ENCODE peak calls at places on chromosomes 7 and 10, in five cellular contexts. One of them, this sample, is unnamed.

GRCh38 chr10:50625663-50626062 is 1.9 kb upstream of the SGMS1 start:
- DNase-seq in neural crest cell: no peak
- DNase-seq in activated CD4-positive, alpha-beta T cell treated with anti-CD3 and anti-CD28 coated beads for 48 hours: no peak
- DNase-seq in cardiac fibroblast: no peak
- DNase-seq in heart right ventricle: no peak
- DNase-seq in this sample: no peak

GRCh38 chr10:131902211-131902610 is 1.4 kb downstream of the PPP2R2D start:
- DNase-seq in heart right ventricle: no peak
- DNase-seq in cardiac fibroblast: no peak
- DNase-seq in neural crest cell: no peak
- DNase-seq in activated CD4-positive, alpha-beta T cell treated with anti-CD3 and anti-CD28 coated beads for 48 hours: no peak
- DNase-seq in this sample: no peak

GRCh38 chr7:114214454-114214853 is 200.2 kb upstream of the FOXP2 start:
- DNase-seq in neural crest cell: no peak
- DNase-seq in cardiac fibroblast: no peak
- DNase-seq in activated CD4-positive, alpha-beta T cell treated with anti-CD3 and anti-CD28 coated beads for 48 hours: no peak
- DNase-seq in heart right ventricle: no peak
- DNase-seq in this sample: no peak

GRCh38 chr10:15990523-15991129 is 130.3 kb upstream of the MINDY3 start:
- DNase-seq in neural crest cell: no peak
- DNase-seq in heart right ventricle: no peak
- DNase-seq in cardiac fibroblast: no peak
- DNase-seq in activated CD4-positive, alpha-beta T cell treated with anti-CD3 and anti-CD28 coated beads for 48 hours: no peak
- DNase-seq in this sample: no peak

GRCh38 chr10:30248728-30249127 is 100.3 kb downstream of the MTPAP start:
- DNase-seq in neural crest cell: no peak
- DNase-seq in activated CD4-positive, alpha-beta T cell treated with anti-CD3 and anti-CD28 coated beads for 48 hours: no peak
- DNase-seq in heart right ventricle: no peak
- DNase-seq in cardiac fibroblast: no peak
- DNase-seq in this sample: no peak

GRCh38 chr10:66783296-66783695 is 142.5 kb upstream of the LRRTM3 start:
- DNase-seq in neural crest cell: no peak
- DNase-seq in cardiac fibroblast: peak; percentile 50
- DNase-seq in heart right ventricle: no peak
- DNase-seq in activated CD4-positive, alpha-beta T cell treated with anti-CD3 and anti-CD28 coated beads for 48 hours: no peak
- DNase-seq in this sample: peak; percentile 2

GRCh38 chr7:194996-195829 is 2.8 kb downstream of the FAM20C start:
- DNase-seq in cardiac fibroblast: peak; percentile 38
- DNase-seq in activated CD4-positive, alpha-beta T cell treated with anti-CD3 and anti-CD28 coated beads for 48 hours: no peak
- DNase-seq in heart right ventricle: no peak
- DNase-seq in neural crest cell: no peak
- DNase-seq in this sample: no peak

GRCh38 chr10:16787361-16787791 is 29.8 kb downstream of the RSU1 start:
- DNase-seq in activated CD4-positive, alpha-beta T cell treated with anti-CD3 and anti-CD28 coated beads for 48 hours: peak; percentile 69
- DNase-seq in cardiac fibroblast: no peak
- DNase-seq in heart right ventricle: no peak
- DNase-seq in neural crest cell: no peak
- DNase-seq in this sample: no peak

GRCh38 chr7:135744938-135745701 is 3.5 kb downstream of the FAM180A start:
- DNase-seq in neural crest cell: no peak
- DNase-seq in activated CD4-positive, alpha-beta T cell treated with anti-CD3 and anti-CD28 coated beads for 48 hours: no peak
- DNase-seq in heart right ventricle: no peak
- DNase-seq in cardiac fibroblast: peak; percentile 93
- DNase-seq in this sample: peak; percentile 93

GRCh38 chr10:127427926-127428325 is 121.2 kb upstream of the NPS start:
- DNase-seq in heart right ventricle: no peak
- DNase-seq in neural crest cell: no peak
- DNase-seq in activated CD4-positive, alpha-beta T cell treated with anti-CD3 and anti-CD28 coated beads for 48 hours: no peak
- DNase-seq in cardiac fibroblast: no peak
- DNase-seq in this sample: no peak

GRCh38 chr10:20552382-20552781 is 344.7 kb downstream of the NEBL start:
- DNase-seq in neural crest cell: no peak
- DNase-seq in activated CD4-positive, alpha-beta T cell treated with anti-CD3 and anti-CD28 coated beads for 48 hours: no peak
- DNase-seq in heart right ventricle: no peak
- DNase-seq in cardiac fibroblast: no peak
- DNase-seq in this sample: no peak

GRCh38 chr7:102111063-102111757 is 175.5 kb upstream of the SH2B2 start:
- DNase-seq in heart right ventricle: no peak
- DNase-seq in neural crest cell: no peak
- DNase-seq in activated CD4-positive, alpha-beta T cell treated with anti-CD3 and anti-CD28 coated beads for 48 hours: no peak
- DNase-seq in cardiac fibroblast: no peak
- DNase-seq in this sample: no peak

GRCh38 chr7:40673285-40673684 is 538.5 kb downstream of the SUGCT start:
- DNase-seq in neural crest cell: no peak
- DNase-seq in activated CD4-positive, alpha-beta T cell treated with anti-CD3 and anti-CD28 coated beads for 48 hours: no peak
- DNase-seq in heart right ventricle: no peak
- DNase-seq in cardiac fibroblast: peak; percentile 85
- DNase-seq in this sample: peak; percentile 57

GRCh38 chr10:63896992-63897391 is 375.8 kb downstream of the REEP3 start:
- DNase-seq in neural crest cell: no peak
- DNase-seq in activated CD4-positive, alpha-beta T cell treated with anti-CD3 and anti-CD28 coated beads for 48 hours: no peak
- DNase-seq in cardiac fibroblast: no peak
- DNase-seq in heart right ventricle: no peak
- DNase-seq in this sample: peak; percentile 41

GRCh38 chr7:39299695-39300094 is 266.5 kb upstream of the YAE1 start:
- DNase-seq in heart right ventricle: no peak
- DNase-seq in activated CD4-positive, alpha-beta T cell treated with anti-CD3 and anti-CD28 coated beads for 48 hours: no peak
- DNase-seq in neural crest cell: no peak
- DNase-seq in cardiac fibroblast: no peak
- DNase-seq in this sample: no peak

GRCh38 chr10:126749030-126749655 is 78.7 kb upstream of the C10orf90 start:
- DNase-seq in cardiac fibroblast: peak; percentile 90
- DNase-seq in neural crest cell: peak; percentile 92
- DNase-seq in activated CD4-positive, alpha-beta T cell treated with anti-CD3 and anti-CD28 coated beads for 48 hours: peak; percentile 77
- DNase-seq in heart right ventricle: peak; percentile 56
- DNase-seq in this sample: peak; percentile 87

GRCh38 chr7:2573747-2574146 is 15.0 kb downstream of the IQCE start:
- DNase-seq in activated CD4-positive, alpha-beta T cell treated with anti-CD3 and anti-CD28 coated beads for 48 hours: no peak
- DNase-seq in cardiac fibroblast: no peak
- DNase-seq in heart right ventricle: no peak
- DNase-seq in neural crest cell: no peak
- DNase-seq in this sample: no peak

GRCh38 chr7:114589436-114589835 is 174.8 kb downstream of the FOXP2 start:
- DNase-seq in activated CD4-positive, alpha-beta T cell treated with anti-CD3 and anti-CD28 coated beads for 48 hours: no peak
- DNase-seq in heart right ventricle: no peak
- DNase-seq in neural crest cell: no peak
- DNase-seq in cardiac fibroblast: no peak
- DNase-seq in this sample: peak; percentile 5

GRCh38 chr7:1741751-1742554 is 71.9 kb downstream of the ELFN1 start:
- DNase-seq in neural crest cell: no peak
- DNase-seq in activated CD4-positive, alpha-beta T cell treated with anti-CD3 and anti-CD28 coated beads for 48 hours: no peak
- DNase-seq in cardiac fibroblast: no peak
- DNase-seq in heart right ventricle: peak; percentile 29
- DNase-seq in this sample: no peak

GRCh38 chr7:151813997-151814396 is 62.9 kb downstream of the PRKAG2 start:
- DNase-seq in neural crest cell: no peak
- DNase-seq in cardiac fibroblast: no peak
- DNase-seq in activated CD4-positive, alpha-beta T cell treated with anti-CD3 and anti-CD28 coated beads for 48 hours: peak; percentile 14
- DNase-seq in heart right ventricle: no peak
- DNase-seq in this sample: peak; percentile 15

GRCh38 chr7:32616625-32617024 is 121.3 kb downstream of the AVL9 start:
- DNase-seq in neural crest cell: no peak
- DNase-seq in heart right ventricle: peak; percentile 19
- DNase-seq in activated CD4-positive, alpha-beta T cell treated with anti-CD3 and anti-CD28 coated beads for 48 hours: no peak
- DNase-seq in cardiac fibroblast: peak; percentile 78
- DNase-seq in this sample: peak; percentile 94

GRCh38 chr7:84677386-84677785 is 482.8 kb upstream of the SEMA3A start:
- DNase-seq in heart right ventricle: no peak
- DNase-seq in neural crest cell: no peak
- DNase-seq in activated CD4-positive, alpha-beta T cell treated with anti-CD3 and anti-CD28 coated beads for 48 hours: no peak
- DNase-seq in cardiac fibroblast: peak; percentile 88
- DNase-seq in this sample: peak; percentile 83

GRCh38 chr7:66517212-66517909 is 111.3 kb upstream of the KCTD7 start:
- DNase-seq in neural crest cell: no peak
- DNase-seq in heart right ventricle: no peak
- DNase-seq in cardiac fibroblast: peak; percentile 37
- DNase-seq in activated CD4-positive, alpha-beta T cell treated with anti-CD3 and anti-CD28 coated beads for 48 hours: no peak
- DNase-seq in this sample: peak; percentile 17

GRCh38 chr7:106285801-106286492 is 1.2 kb upstream of the NAMPT start:
- DNase-seq in heart right ventricle: peak; percentile 50
- DNase-seq in activated CD4-positive, alpha-beta T cell treated with anti-CD3 and anti-CD28 coated beads for 48 hours: peak; percentile 64
- DNase-seq in neural crest cell: no peak
- DNase-seq in cardiac fibroblast: peak; percentile 61
- DNase-seq in this sample: no peak

GRCh38 chr7:55148571-55148970 is 129.8 kb downstream of the EGFR start:
- DNase-seq in neural crest cell: no peak
- DNase-seq in heart right ventricle: no peak
- DNase-seq in cardiac fibroblast: no peak
- DNase-seq in activated CD4-positive, alpha-beta T cell treated with anti-CD3 and anti-CD28 coated beads for 48 hours: no peak
- DNase-seq in this sample: no peak

GRCh38 chr7:40918701-40919271 is 784.0 kb downstream of the SUGCT start:
- DNase-seq in activated CD4-positive, alpha-beta T cell treated with anti-CD3 and anti-CD28 coated beads for 48 hours: no peak
- DNase-seq in heart right ventricle: peak; percentile 7
- DNase-seq in cardiac fibroblast: peak; percentile 82
- DNase-seq in neural crest cell: no peak
- DNase-seq in this sample: peak; percentile 89

GRCh38 chr10:79383974-79384606 is 36.8 kb downstream of the PPIF start:
- DNase-seq in heart right ventricle: no peak
- DNase-seq in cardiac fibroblast: no peak
- DNase-seq in activated CD4-positive, alpha-beta T cell treated with anti-CD3 and anti-CD28 coated beads for 48 hours: no peak
- DNase-seq in neural crest cell: peak; percentile 1
- DNase-seq in this sample: no peak

GRCh38 chr10:22637491-22637890 is 76.9 kb downstream of the PIP4K2A start:
- DNase-seq in cardiac fibroblast: no peak
- DNase-seq in heart right ventricle: no peak
- DNase-seq in neural crest cell: no peak
- DNase-seq in activated CD4-positive, alpha-beta T cell treated with anti-CD3 and anti-CD28 coated beads for 48 hours: no peak
- DNase-seq in this sample: no peak

GRCh38 chr10:83680470-83680891 is 458.8 kb upstream of the GHITM start:
- DNase-seq in heart right ventricle: no peak
- DNase-seq in activated CD4-positive, alpha-beta T cell treated with anti-CD3 and anti-CD28 coated beads for 48 hours: peak; percentile 26
- DNase-seq in cardiac fibroblast: no peak
- DNase-seq in neural crest cell: no peak
- DNase-seq in this sample: no peak

GRCh38 chr10:490256-490655 is 199.2 kb downstream of the DIP2C start:
- DNase-seq in activated CD4-positive, alpha-beta T cell treated with anti-CD3 and anti-CD28 coated beads for 48 hours: no peak
- DNase-seq in heart right ventricle: peak; percentile 60
- DNase-seq in neural crest cell: no peak
- DNase-seq in cardiac fibroblast: peak; percentile 77
- DNase-seq in this sample: no peak

GRCh38 chr10:3764626-3765375 is 20.2 kb downstream of the KLF6 start:
- DNase-seq in heart right ventricle: no peak
- DNase-seq in activated CD4-positive, alpha-beta T cell treated with anti-CD3 and anti-CD28 coated beads for 48 hours: peak; percentile 43
- DNase-seq in neural crest cell: no peak
- DNase-seq in cardiac fibroblast: no peak
- DNase-seq in this sample: peak; percentile 38

GRCh38 chr7:20799566-20800377 is 13.1 kb upstream of the SP8 start:
- DNase-seq in heart right ventricle: no peak
- DNase-seq in activated CD4-positive, alpha-beta T cell treated with anti-CD3 and anti-CD28 coated beads for 48 hours: no peak
- DNase-seq in cardiac fibroblast: no peak
- DNase-seq in neural crest cell: no peak
- DNase-seq in this sample: no peak

GRCh38 chr7:26813426-26813825 is 51.0 kb downstream of the SKAP2 start:
- DNase-seq in activated CD4-positive, alpha-beta T cell treated with anti-CD3 and anti-CD28 coated beads for 48 hours: no peak
- DNase-seq in heart right ventricle: no peak
- DNase-seq in neural crest cell: no peak
- DNase-seq in cardiac fibroblast: no peak
- DNase-seq in this sample: no peak

GRCh38 chr7:74037609-74038008 is 9.6 kb downstream of the ELN start:
- DNase-seq in neural crest cell: no peak
- DNase-seq in heart right ventricle: no peak
- DNase-seq in activated CD4-positive, alpha-beta T cell treated with anti-CD3 and anti-CD28 coated beads for 48 hours: no peak
- DNase-seq in cardiac fibroblast: no peak
- DNase-seq in this sample: no peak

GRCh38 chr7:16999541-17000266 is 117.9 kb upstream of the AGR3 start:
- DNase-seq in activated CD4-positive, alpha-beta T cell treated with anti-CD3 and anti-CD28 coated beads for 48 hours: no peak
- DNase-seq in heart right ventricle: no peak
- DNase-seq in neural crest cell: no peak
- DNase-seq in cardiac fibroblast: no peak
- DNase-seq in this sample: no peak

GRCh38 chr7:7783001-7783400 is 64.6 kb upstream of the RPA3 start:
- DNase-seq in neural crest cell: no peak
- DNase-seq in heart right ventricle: no peak
- DNase-seq in activated CD4-positive, alpha-beta T cell treated with anti-CD3 and anti-CD28 coated beads for 48 hours: no peak
- DNase-seq in cardiac fibroblast: no peak
- DNase-seq in this sample: no peak

GRCh38 chr10:4260483-4260882 is 475.5 kb upstream of the KLF6 start:
- DNase-seq in heart right ventricle: no peak
- DNase-seq in neural crest cell: no peak
- DNase-seq in cardiac fibroblast: peak; percentile 58
- DNase-seq in activated CD4-positive, alpha-beta T cell treated with anti-CD3 and anti-CD28 coated beads for 48 hours: no peak
- DNase-seq in this sample: peak; percentile 59